ENCODE peak calls at places on chromosome 19, in four cellular contexts. M is amniotic stem cell, H is NT2/D1, G is NCI-H1417. S is an unnamed sample.

GRCh38 chr19:38206928-38207327 is 17.1 kb downstream of the DPF1 start:
- DNase-seq in M (no peak), H (no peak), G (no peak), S (no peak)

GRCh38 chr19:10233946-10234345 is 2.8 kb upstream of the S1PR2 start:
- DNase-seq in M (no peak), H (no peak), G (no peak), S (no peak)

GRCh38 chr19:5340637-5341447 is at the start of gene PTPRS:
- DNase-seq in M (peak), H (peak), G (peak), S (no peak)

GRCh38 chr19:34085336-34085735 is 87.0 kb upstream of the LSM14A start:
- DNase-seq in M (no peak), H (no peak), G (no peak), S (no peak)

GRCh38 chr19:56294557-56294956 is 20.1 kb downstream of the ZSCAN5A start:
- DNase-seq in M (no peak), H (no peak), G (peak), S (no peak)

GRCh38 chr19:28351761-28352160 is 861.2 kb downstream of the UQCRFS1 start:
- DNase-seq in M (no peak), H (no peak), G (no peak), S (no peak)

GRCh38 chr19:58045411-58046050 is 11.7 kb downstream of the ZSCAN1 start:
- DNase-seq in M (no peak), H (no peak), G (no peak), S (no peak)

GRCh38 chr19:2436926-2437325 is 9.5 kb upstream of the TIMM13 start:
- DNase-seq in M (no peak), H (no peak), G (no peak), S (no peak)

S was measured in glomerular endothelial cell.